ENCODE peak calls at places on chromosome 10, in nine cellular contexts. One of them, this sample, is unnamed.

GRCh38 chr10:22250897-22251605 is 33.2 kb upstream of the EBLN1 start:
- DNase-seq in upper lobe of left lung: no peak
- DNase-seq in lung: no peak
- DNase-seq in AG04450: no peak
- DNase-seq in transverse colon: no peak
- DNase-seq in suprapubic skin: no peak
- DNase-seq in stomach: no peak
- DNase-seq in heart right ventricle: no peak
- DNase-seq in fibroblast of lung: peak
- DNase-seq in this sample: no peak

GRCh38 chr10:128049226-128050010 is 76.8 kb downstream of the MKI67 start:
- DNase-seq in suprapubic skin: no peak
- DNase-seq in upper lobe of left lung: no peak
- DNase-seq in fibroblast of lung: no peak
- DNase-seq in AG04450: no peak
- DNase-seq in stomach: no peak
- DNase-seq in transverse colon: no peak
- DNase-seq in heart right ventricle: no peak
- DNase-seq in lung: no peak
- DNase-seq in this sample: no peak

GRCh38 chr10:126373137-126373536 is 15.1 kb downstream of the ADAM12 start:
- DNase-seq in AG04450: peak
- DNase-seq in fibroblast of lung: peak
- DNase-seq in transverse colon: peak
- DNase-seq in suprapubic skin: no peak
- DNase-seq in lung: no peak
- DNase-seq in stomach: no peak
- DNase-seq in upper lobe of left lung: no peak
- DNase-seq in heart right ventricle: no peak
- DNase-seq in this sample: no peak

GRCh38 chr10:29329420-29329819 is 40.5 kb downstream of the LYZL1 start:
- DNase-seq in AG04450: no peak
- DNase-seq in transverse colon: no peak
- DNase-seq in lung: no peak
- DNase-seq in heart right ventricle: no peak
- DNase-seq in suprapubic skin: no peak
- DNase-seq in stomach: no peak
- DNase-seq in fibroblast of lung: no peak
- DNase-seq in upper lobe of left lung: no peak
- DNase-seq in this sample: no peak

GRCh38 chr10:115638246-115638645 is 545.1 kb downstream of the ATRNL1 start:
- DNase-seq in upper lobe of left lung: no peak
- DNase-seq in transverse colon: no peak
- DNase-seq in AG04450: no peak
- DNase-seq in suprapubic skin: no peak
- DNase-seq in fibroblast of lung: no peak
- DNase-seq in stomach: no peak
- DNase-seq in lung: no peak
- DNase-seq in heart right ventricle: no peak
- DNase-seq in this sample: no peak

GRCh38 chr10:86944907-86945306 is 12.5 kb downstream of the MMRN2 start:
- DNase-seq in stomach: no peak
- DNase-seq in transverse colon: no peak
- DNase-seq in heart right ventricle: no peak
- DNase-seq in lung: no peak
- DNase-seq in fibroblast of lung: no peak
- DNase-seq in AG04450: no peak
- DNase-seq in upper lobe of left lung: no peak
- DNase-seq in suprapubic skin: peak
- DNase-seq in this sample: no peak

GRCh38 chr10:118259288-118259906 is 82.7 kb downstream of the FAM204A start:
- DNase-seq in fibroblast of lung: no peak
- DNase-seq in upper lobe of left lung: no peak
- DNase-seq in stomach: peak
- DNase-seq in transverse colon: peak
- DNase-seq in suprapubic skin: no peak
- DNase-seq in lung: no peak
- DNase-seq in AG04450: no peak
- DNase-seq in heart right ventricle: no peak
- DNase-seq in this sample: no peak

GRCh38 chr10:6269953-6270867 is 67.5 kb downstream of the PFKFB3 start:
- DNase-seq in upper lobe of left lung: no peak
- DNase-seq in stomach: peak
- DNase-seq in suprapubic skin: no peak
- DNase-seq in lung: no peak
- DNase-seq in AG04450: no peak
- DNase-seq in heart right ventricle: no peak
- DNase-seq in transverse colon: peak
- DNase-seq in fibroblast of lung: peak
- DNase-seq in this sample: no peak

GRCh38 chr10:108385963-108386362 is 1221.5 kb upstream of the SORCS1 start:
- DNase-seq in AG04450: no peak
- DNase-seq in transverse colon: no peak
- DNase-seq in fibroblast of lung: no peak
- DNase-seq in suprapubic skin: no peak
- DNase-seq in heart right ventricle: no peak
- DNase-seq in upper lobe of left lung: no peak
- DNase-seq in lung: no peak
- DNase-seq in stomach: no peak
- DNase-seq in this sample: no peak

GRCh38 chr10:11863353-11864105 is 40.4 kb downstream of the PROSER2 start:
- DNase-seq in heart right ventricle: no peak
- DNase-seq in transverse colon: no peak
- DNase-seq in lung: no peak
- DNase-seq in suprapubic skin: peak
- DNase-seq in fibroblast of lung: no peak
- DNase-seq in stomach: peak
- DNase-seq in upper lobe of left lung: no peak
- DNase-seq in AG04450: no peak
- DNase-seq in this sample: no peak

GRCh38 chr10:114239117-114239993 is at the start of gene VWA2:
- DNase-seq in AG04450: no peak
- DNase-seq in stomach: peak
- DNase-seq in upper lobe of left lung: peak
- DNase-seq in transverse colon: peak
- DNase-seq in lung: peak
- DNase-seq in fibroblast of lung: no peak
- DNase-seq in heart right ventricle: peak
- DNase-seq in suprapubic skin: no peak
- DNase-seq in this sample: no peak

DNA sequence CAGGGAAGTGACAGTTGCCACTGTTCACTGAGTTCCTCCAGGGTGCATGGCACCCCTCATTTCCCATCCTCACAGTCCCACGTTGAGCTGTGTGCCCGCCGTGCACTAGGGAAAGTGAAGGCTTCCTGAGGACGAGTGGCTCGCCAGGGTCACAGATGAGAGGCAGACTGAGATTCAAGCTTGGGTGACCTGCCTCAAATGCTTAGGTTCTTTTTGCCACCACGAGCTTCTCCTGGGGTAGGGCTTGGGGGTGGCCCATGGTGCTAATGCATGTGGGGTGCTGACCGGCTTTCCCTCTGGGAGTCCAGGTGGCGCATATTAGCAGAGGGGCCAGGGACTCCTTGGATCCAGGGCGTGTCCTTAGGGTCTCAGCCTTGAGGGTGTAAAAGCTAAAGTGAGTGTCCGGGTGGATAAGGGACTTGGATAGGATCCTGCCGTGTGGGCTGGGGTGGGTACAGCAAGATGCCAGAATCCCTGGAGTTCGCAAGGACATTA is 1.9 kb downstream of the CALHM2 start:
- DNase-seq in AG04450: no peak
- DNase-seq in heart right ventricle: no peak
- DNase-seq in fibroblast of lung: no peak
- DNase-seq in upper lobe of left lung: no peak
- DNase-seq in stomach: no peak
- DNase-seq in transverse colon: no peak
- DNase-seq in suprapubic skin: no peak
- DNase-seq in lung: no peak
- DNase-seq in this sample: no peak
- H3K4me3 ChIP-seq in AG04450: no peak
- H3K4me3 ChIP-seq in heart right ventricle: peak
- H3K4me3 ChIP-seq in fibroblast of lung: peak
- H3K4me3 ChIP-seq in upper lobe of left lung: peak
- H3K4me3 ChIP-seq in stomach: peak
- H3K4me3 ChIP-seq in transverse colon: no peak
- H3K4me3 ChIP-seq in suprapubic skin: peak
- H3K4me3 ChIP-seq in lung: no peak
- H3K4me3 ChIP-seq in this sample: peak

GRCh38 chr10:124565565-124566221 is 104.1 kb downstream of the LHPP start:
- DNase-seq in fibroblast of lung: no peak
- DNase-seq in AG04450: no peak
- DNase-seq in transverse colon: no peak
- DNase-seq in heart right ventricle: no peak
- DNase-seq in stomach: peak
- DNase-seq in suprapubic skin: peak
- DNase-seq in lung: peak
- DNase-seq in upper lobe of left lung: no peak
- DNase-seq in this sample: peak
- H3K27ac ChIP-seq in fibroblast of lung: no peak
- H3K27ac ChIP-seq in AG04450: no peak
- H3K27ac ChIP-seq in transverse colon: no peak
- H3K27ac ChIP-seq in heart right ventricle: no peak
- H3K27ac ChIP-seq in stomach: no peak
- H3K27ac ChIP-seq in suprapubic skin: no peak
- H3K27ac ChIP-seq in lung: no peak
- H3K27ac ChIP-seq in upper lobe of left lung: no peak
- H3K27ac ChIP-seq in this sample: peak

GRCh38 chr10:60878224-60878623 is 65.8 kb downstream of the RHOBTB1 start:
- DNase-seq in upper lobe of left lung: no peak
- DNase-seq in transverse colon: no peak
- DNase-seq in heart right ventricle: no peak
- DNase-seq in lung: no peak
- DNase-seq in fibroblast of lung: no peak
- DNase-seq in suprapubic skin: no peak
- DNase-seq in AG04450: no peak
- DNase-seq in stomach: no peak
- DNase-seq in this sample: no peak

GRCh38 chr10:60877777-60878120 is 66.2 kb downstream of the RHOBTB1 start:
- DNase-seq in AG04450: no peak
- DNase-seq in fibroblast of lung: no peak
- DNase-seq in transverse colon: no peak
- DNase-seq in lung: no peak
- DNase-seq in suprapubic skin: no peak
- DNase-seq in upper lobe of left lung: no peak
- DNase-seq in heart right ventricle: no peak
- DNase-seq in stomach: no peak
- DNase-seq in this sample: no peak

GRCh38 chr10:60877066-60877776 is 66.8 kb downstream of the RHOBTB1 start:
- DNase-seq in stomach: no peak
- DNase-seq in lung: no peak
- DNase-seq in AG04450: no peak
- DNase-seq in suprapubic skin: no peak
- DNase-seq in heart right ventricle: no peak
- DNase-seq in upper lobe of left lung: no peak
- DNase-seq in transverse colon: no peak
- DNase-seq in fibroblast of lung: no peak
- DNase-seq in this sample: no peak

GRCh38 chr10:60883187-60883586 is 60.8 kb downstream of the RHOBTB1 start:
- DNase-seq in fibroblast of lung: peak
- DNase-seq in stomach: peak
- DNase-seq in transverse colon: peak
- DNase-seq in lung: no peak
- DNase-seq in upper lobe of left lung: no peak
- DNase-seq in AG04450: no peak
- DNase-seq in suprapubic skin: no peak
- DNase-seq in heart right ventricle: peak
- DNase-seq in this sample: no peak
- TF ChIP-seq CTCF in fibroblast of lung: peak
- TF ChIP-seq CTCF in stomach: peak
- TF ChIP-seq CTCF in transverse colon: peak
- TF ChIP-seq CTCF in lung: peak
- TF ChIP-seq CTCF in upper lobe of left lung: no peak
- TF ChIP-seq CTCF in AG04450: peak
- TF ChIP-seq CTCF in suprapubic skin: no peak
- TF ChIP-seq CTCF in heart right ventricle: peak
- TF ChIP-seq CTCF in this sample: peak

DNA sequence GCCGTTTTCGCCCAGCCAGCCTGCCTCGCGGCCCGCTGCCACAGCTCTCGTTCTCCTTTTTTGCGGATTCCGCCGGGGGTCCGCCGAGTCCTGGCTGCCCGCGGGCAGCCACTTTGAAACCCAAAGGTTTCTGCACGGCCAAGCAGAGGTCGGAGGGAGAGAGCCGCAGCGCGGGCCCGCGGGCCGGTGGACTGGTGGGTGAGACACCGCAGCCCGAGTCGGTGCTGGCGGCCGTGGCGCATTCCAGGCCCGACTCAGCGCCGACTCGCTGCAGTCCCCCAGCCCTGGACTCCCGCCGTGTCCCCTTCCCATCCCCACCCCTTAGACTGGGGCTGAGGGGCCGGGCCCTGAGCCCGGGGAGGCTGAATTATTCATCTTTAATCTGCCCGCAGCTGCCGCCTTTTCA is 2.4 kb downstream of the PAX2 start:
- DNase-seq in AG04450: no peak
- DNase-seq in fibroblast of lung: no peak
- DNase-seq in upper lobe of left lung: peak
- DNase-seq in lung: no peak
- DNase-seq in transverse colon: no peak
- DNase-seq in heart right ventricle: no peak
- DNase-seq in suprapubic skin: no peak
- DNase-seq in stomach: no peak
- DNase-seq in this sample: no peak
- H3K4me3 ChIP-seq in AG04450: no peak
- H3K4me3 ChIP-seq in fibroblast of lung: no peak
- H3K4me3 ChIP-seq in upper lobe of left lung: no peak
- H3K4me3 ChIP-seq in lung: no peak
- H3K4me3 ChIP-seq in transverse colon: no peak
- H3K4me3 ChIP-seq in heart right ventricle: peak
- H3K4me3 ChIP-seq in suprapubic skin: peak
- H3K4me3 ChIP-seq in stomach: peak
- H3K4me3 ChIP-seq in this sample: no peak

GRCh38 chr10:78028438-78029293 is 649 bp downstream of the POLR3A start:
- DNase-seq in stomach: no peak
- DNase-seq in AG04450: no peak
- DNase-seq in heart right ventricle: peak
- DNase-seq in suprapubic skin: no peak
- DNase-seq in fibroblast of lung: peak
- DNase-seq in upper lobe of left lung: no peak
- DNase-seq in transverse colon: peak
- DNase-seq in lung: no peak
- DNase-seq in this sample: no peak
- H3K27ac ChIP-seq in stomach: peak
- H3K27ac ChIP-seq in AG04450: peak
- H3K27ac ChIP-seq in heart right ventricle: peak
- H3K27ac ChIP-seq in suprapubic skin: peak
- H3K27ac ChIP-seq in fibroblast of lung: peak
- H3K27ac ChIP-seq in upper lobe of left lung: peak
- H3K27ac ChIP-seq in transverse colon: peak
- H3K27ac ChIP-seq in lung: peak
- H3K27ac ChIP-seq in this sample: peak

DNA sequence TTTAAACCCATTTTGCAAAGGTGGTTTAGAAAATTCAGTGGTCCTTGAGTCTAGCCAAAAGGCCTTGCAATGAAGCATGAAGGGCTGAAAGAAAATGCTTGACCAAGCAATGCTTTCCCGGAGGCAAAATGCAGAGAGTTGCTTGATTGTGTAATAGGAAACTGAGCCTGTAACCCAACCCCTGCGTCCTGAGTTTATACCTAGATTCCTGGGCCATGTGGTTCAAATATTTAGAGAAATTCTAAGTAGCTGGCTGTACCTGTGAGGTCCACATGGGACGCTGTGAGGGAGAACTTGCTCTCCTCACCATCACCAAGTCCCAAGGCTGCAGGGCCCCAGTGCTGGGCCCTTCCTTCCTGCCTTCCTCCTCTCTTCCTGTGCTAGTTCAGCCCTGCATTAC is 45.7 kb downstream of the CXCL12 start:
- DNase-seq in fibroblast of lung: no peak
- DNase-seq in heart right ventricle: no peak
- DNase-seq in stomach: no peak
- DNase-seq in suprapubic skin: peak
- DNase-seq in upper lobe of left lung: no peak
- DNase-seq in lung: no peak
- DNase-seq in AG04450: peak
- DNase-seq in transverse colon: no peak
- DNase-seq in this sample: no peak
- TF ChIP-seq CTCF in fibroblast of lung: no peak
- TF ChIP-seq CTCF in heart right ventricle: no peak
- TF ChIP-seq CTCF in stomach: no peak
- TF ChIP-seq CTCF in suprapubic skin: no peak
- TF ChIP-seq CTCF in upper lobe of left lung: no peak
- TF ChIP-seq CTCF in lung: no peak
- TF ChIP-seq CTCF in AG04450: no peak
- TF ChIP-seq CTCF in transverse colon: no peak
- TF ChIP-seq CTCF in this sample: no peak

This sample was measured in dorsolateral prefrontal cortex.